ENCODE peak calls at places on chromosomes 3 and 15, in nine cellular contexts. A, H, B, L, T, P, N, K and I are unnamed samples.

GRCh38 chr15:97868964-97869363 is 91.5 kb upstream of the ARRDC4 start:
- DNase-seq in A (no peak), H (no peak), B (no peak), L (no peak), T (no peak), P (no peak), N (no peak), K (no peak), I (no peak)

GRCh38 chr3:66465034-66465433 is 35.8 kb downstream of the LRIG1 start:
- DNase-seq in A (no peak), H (no peak), B (no peak), L (no peak), T (no peak), P (no peak), N (no peak), K (no peak), I (no peak)

GRCh38 chr3:88151358-88151757 is 1.6 kb downstream of the C3orf38 start:
- DNase-seq in A (peak; percentile 5), H (no peak), B (no peak), L (peak; percentile 34), T (no peak), P (no peak), N (no peak), K (no peak), I (no peak)

GRCh38 chr3:171491412-171491811 is 31.2 kb upstream of the TNIK start:
- DNase-seq in A (no peak), H (no peak), B (no peak), L (no peak), T (no peak), P (no peak), N (no peak), K (no peak), I (peak; percentile 21)

GRCh38 chr3:73625124-73625665 is 454 bp upstream of the PDZRN3 start:
- DNase-seq in A (peak; percentile 72), H (peak; percentile 7), B (no peak), L (peak; percentile 66), T (peak; percentile 25), P (no peak), N (no peak), K (no peak), I (peak; percentile 66)

GRCh38 chr3:118907909-118908308 is 126.7 kb downstream of the IGSF11 start:
- DNase-seq in A (no peak), H (no peak), B (no peak), L (no peak), T (no peak), P (no peak), N (no peak), K (no peak), I (no peak)

GRCh38 chr3:86845731-86846130 is 145.2 kb downstream of the VGLL3 start:
- DNase-seq in A (no peak), H (no peak), B (no peak), L (no peak), T (no peak), P (no peak), N (no peak), K (no peak), I (no peak)

GRCh38 chr3:194871864-194872668 is 186.4 kb downstream of the FAM43A start:
- DNase-seq in A (peak; percentile 18), H (no peak), B (peak; percentile 15), L (peak; percentile 89), T (no peak), P (no peak), N (peak; percentile 10), K (no peak), I (peak; percentile 30)

GRCh38 chr15:66834863-66835557 is 133.0 kb downstream of the SMAD6 start:
- DNase-seq in A (no peak), H (no peak), B (no peak), L (no peak), T (no peak), P (no peak), N (no peak), K (no peak), I (no peak)

GRCh38 chr15:81955709-81956108 is 90.1 kb downstream of the MEX3B start:
- DNase-seq in A (peak; percentile 31), H (no peak), B (no peak), L (no peak), T (no peak), P (no peak), N (no peak), K (no peak), I (no peak)

GRCh38 chr15:60212536-60212935 is 185.2 kb downstream of the ANXA2 start:
- DNase-seq in A (peak; percentile 44), H (no peak), B (no peak), L (peak; percentile 31), T (no peak), P (no peak), N (no peak), K (no peak), I (no peak)

GRCh38 chr15:59531066-59531465 is 80.5 kb upstream of the GCNT3 start:
- DNase-seq in A (no peak), H (no peak), B (no peak), L (no peak), T (no peak), P (no peak), N (no peak), K (no peak), I (no peak)

GRCh38 chr3:107911337-107912000 is 179.4 kb downstream of the CD47 start:
- DNase-seq in A (no peak), H (no peak), B (no peak), L (no peak), T (no peak), P (no peak), N (no peak), K (no peak), I (no peak)
- TF ChIP-seq CTCF in A (no peak), H (no peak), B (no peak), L (no peak), T (no peak), P (no peak), N (no peak), K (no peak), I (no peak)

GRCh38 chr3:15858547-15859506 is 61.0 kb upstream of the ANKRD28 start:
- DNase-seq in A (no peak), H (peak; percentile 41), B (no peak), L (peak; percentile 7), T (peak; percentile 86), P (peak; percentile 60), N (no peak), K (peak; percentile 29), I (peak; percentile 6)
- TF ChIP-seq CTCF in A (no peak), H (no peak), B (no peak), L (no peak), T (no peak), P (no peak), N (peak; percentile 13), K (no peak), I (no peak)

GRCh38 chr15:56802164-56802563 is 68.9 kb upstream of the ZNF280D start:
- DNase-seq in A (no peak), H (no peak), B (no peak), L (no peak), T (no peak), P (no peak), N (no peak), K (no peak), I (no peak)
- TF ChIP-seq CTCF in A (no peak), H (no peak), B (no peak), L (no peak), T (no peak), P (no peak), N (no peak), K (no peak), I (no peak)

GRCh38 chr3:127001486-127002194 is 18.7 kb downstream of the PLXNA1 start:
- DNase-seq in A (no peak), H (no peak), B (no peak), L (no peak), T (no peak), P (no peak), N (no peak), K (no peak), I (no peak)

GRCh38 chr3:127003175-127003555 is 20.2 kb downstream of the PLXNA1 start:
- DNase-seq in A (no peak), H (no peak), B (no peak), L (no peak), T (no peak), P (no peak), N (no peak), K (no peak), I (no peak)

GRCh38 chr3:127000792-127001191 is 17.9 kb downstream of the PLXNA1 start:
- DNase-seq in A (no peak), H (no peak), B (no peak), L (no peak), T (no peak), P (no peak), N (no peak), K (no peak), I (no peak)

GRCh38 chr3:127003601-127004280 is 20.8 kb downstream of the PLXNA1 start:
- DNase-seq in A (no peak), H (no peak), B (no peak), L (no peak), T (no peak), P (no peak), N (no peak), K (no peak), I (no peak)

DNA sequence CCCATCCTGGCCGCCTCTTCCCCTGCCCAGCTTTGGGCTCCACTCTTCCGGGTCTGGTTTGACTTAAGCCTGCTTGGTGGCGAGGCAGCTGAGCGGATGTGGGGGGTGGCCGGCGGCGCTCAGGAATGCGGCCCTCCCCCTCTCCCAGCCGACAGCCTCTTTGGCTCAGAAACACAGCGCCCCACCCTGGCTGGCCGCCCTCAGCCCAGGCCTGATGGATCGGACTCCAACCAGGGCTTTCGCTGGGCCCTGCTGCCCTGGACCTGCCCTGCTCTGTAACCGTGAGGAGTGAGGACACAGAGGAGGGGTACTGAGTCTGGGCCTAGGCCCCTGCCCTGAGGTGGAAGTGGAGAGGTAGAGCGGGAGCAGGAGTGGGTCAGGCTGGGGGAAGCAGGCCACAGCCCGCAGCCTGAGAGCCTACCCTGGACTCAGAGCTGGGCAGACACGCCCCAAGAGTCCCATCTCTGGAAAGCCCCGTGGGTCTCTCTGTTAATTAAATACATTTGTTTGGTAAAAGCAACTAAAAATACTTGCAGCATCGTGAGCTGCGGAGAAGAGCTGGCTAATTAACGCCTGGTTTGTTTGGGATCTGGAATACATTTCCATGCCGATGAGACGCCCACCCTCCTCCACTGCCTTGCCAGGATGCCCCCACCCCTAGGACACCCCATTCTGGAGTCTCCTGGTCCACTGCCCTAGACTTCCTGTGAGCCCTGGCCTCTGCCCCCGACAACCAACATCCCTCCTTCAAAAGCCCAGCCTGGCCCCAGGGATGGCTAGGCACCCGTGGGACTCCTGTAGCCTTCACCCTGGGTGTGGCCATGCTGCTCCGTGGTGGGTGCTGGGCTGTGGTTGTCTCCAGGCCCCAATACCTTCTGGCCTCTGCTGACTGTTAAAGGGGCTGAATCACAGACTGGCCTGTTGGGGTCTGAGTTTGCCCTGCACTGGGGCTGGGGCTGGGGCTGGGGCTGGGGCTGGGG is 19.6 kb downstream of the PLXNA1 start:
- DNase-seq in A (peak; percentile 93), H (peak; percentile 90), B (peak; percentile 76), L (peak; percentile 90), T (peak; percentile 68), P (no peak), N (no peak), K (no peak), I (peak; percentile 94)
- TF ChIP-seq CTCF in A (peak; percentile 74), H (peak; percentile 45), B (peak; percentile 58), L (peak; percentile 44), T (no peak), P (no peak), N (no peak), K (no peak), I (peak; percentile 62)